ENCODE peak calls at places on chromosomes 4 and X, in nine cellular contexts. S is foreskin keratinocyte, O is cardiac muscle cell, U is CD14-positive monocyte, M is neural crest cell, N is MCF 10A, L is Peyer's patch, D is ascending aorta, R is tibial artery. Y is an unnamed sample.
A peak's percentile ranks its signal among the peaks of the same experiment; 100 is the strongest.

GRCh38 chrX:109840585-109840984 is 107.5 kb upstream of the ACSL4 start:
- DNase-seq in S (peak; percentile 88), O (peak; percentile 97), U (peak; percentile 57), M (no peak), N (peak; percentile 93), L (no peak), D (no peak), R (peak; percentile 63), Y (peak; percentile 93)

GRCh38 chr4:186760576-186760975 is 36.9 kb upstream of the FAT1 start:
- DNase-seq in S (peak; percentile 83), O (peak; percentile 70), U (no peak), M (no peak), N (peak; percentile 83), L (no peak), D (no peak), R (no peak), Y (peak; percentile 2)

GRCh38 chr4:154506253-154506652 is 14.7 kb upstream of the DCHS2 start:
- DNase-seq in S (peak; percentile 29), O (peak; percentile 56), U (no peak), M (no peak), N (peak; percentile 56), L (no peak), D (no peak), R (no peak), Y (peak; percentile 52)

GRCh38 chr4:120801171-120801758 is 121.3 kb downstream of the PRDM5 start:
- DNase-seq in S (peak; percentile 64), O (peak; percentile 69), U (no peak), M (no peak), N (peak; percentile 36), L (no peak), D (peak; percentile 8), R (peak; percentile 64), Y (peak; percentile 93)

GRCh38 chr4:54954656-54955388 is 170.6 kb downstream of the KDR start:
- DNase-seq in S (no peak), O (peak; percentile 34), U (no peak), M (no peak), N (no peak), L (no peak), D (no peak), R (no peak), Y (no peak)

GRCh38 chrX:25144043-25144940 is 128.5 kb upstream of the ARX start:
- DNase-seq in S (peak; percentile 1), O (peak; percentile 67), U (no peak), M (peak; percentile 69), N (peak; percentile 60), L (peak; percentile 78), D (no peak), R (peak; percentile 65), Y (peak; percentile 72)

GRCh38 chrX:49884290-49884862 is 5.1 kb downstream of the USP27X start:
- DNase-seq in S (peak; percentile 24), O (peak; percentile 70), U (peak; percentile 70), M (peak; percentile 59), N (peak; percentile 62), L (peak; percentile 79), D (no peak), R (peak; percentile 64), Y (peak; percentile 53)

GRCh38 chrX:38799995-38800394 is 1.3 kb upstream of the MID1IP1 start:
- DNase-seq in S (no peak), O (no peak), U (no peak), M (no peak), N (no peak), L (peak; percentile 48), D (no peak), R (no peak), Y (no peak)

GRCh38 chr4:110636677-110637407 is 14.0 kb upstream of the PITX2 start:
- DNase-seq in S (peak; percentile 78), O (peak; percentile 60), U (no peak), M (no peak), N (no peak), L (no peak), D (no peak), R (no peak), Y (peak; percentile 65)

GRCh38 chrX:113675278-113675677 is 834.6 kb upstream of the AMOT start:
- DNase-seq in S (peak; percentile 4), O (peak; percentile 1), U (no peak), M (no peak), N (peak; percentile 49), L (no peak), D (no peak), R (no peak), Y (no peak)

GRCh38 chr4:113884655-113885054 is 94.8 kb downstream of the ARSJ start:
- DNase-seq in S (no peak), O (no peak), U (no peak), M (no peak), N (no peak), L (no peak), D (no peak), R (no peak), Y (no peak)

GRCh38 chr4:130257271-130257670 is 1161.3 kb downstream of the C4orf33 start:
- DNase-seq in S (peak; percentile 95), O (peak; percentile 56), U (no peak), M (no peak), N (peak; percentile 82), L (no peak), D (no peak), R (no peak), Y (peak; percentile 50)

GRCh38 chrX:53284684-53285447 is 3.5 kb upstream of the IQSEC2 start:
- DNase-seq in S (no peak), O (peak; percentile 45), U (no peak), M (peak; percentile 59), N (peak; percentile 62), L (peak; percentile 78), D (no peak), R (no peak), Y (peak; percentile 44)

GRCh38 chr4:77481856-77482255 is 123.8 kb upstream of the CXCL13 start:
- DNase-seq in S (peak; percentile 76), O (peak; percentile 40), U (no peak), M (no peak), N (peak; percentile 50), L (no peak), D (no peak), R (no peak), Y (peak; percentile 19)

GRCh38 chr4:142547974-142548373 is 298.1 kb downstream of the INPP4B start:
- DNase-seq in S (peak; percentile 95), O (no peak), U (no peak), M (no peak), N (no peak), L (no peak), D (no peak), R (no peak), Y (peak; percentile 87)

GRCh38 chr4:67725132-67725531 is 24.2 kb upstream of the UBA6 start:
- DNase-seq in S (peak; percentile 82), O (peak; percentile 38), U (no peak), M (no peak), N (no peak), L (no peak), D (no peak), R (no peak), Y (peak; percentile 33)

DNA sequence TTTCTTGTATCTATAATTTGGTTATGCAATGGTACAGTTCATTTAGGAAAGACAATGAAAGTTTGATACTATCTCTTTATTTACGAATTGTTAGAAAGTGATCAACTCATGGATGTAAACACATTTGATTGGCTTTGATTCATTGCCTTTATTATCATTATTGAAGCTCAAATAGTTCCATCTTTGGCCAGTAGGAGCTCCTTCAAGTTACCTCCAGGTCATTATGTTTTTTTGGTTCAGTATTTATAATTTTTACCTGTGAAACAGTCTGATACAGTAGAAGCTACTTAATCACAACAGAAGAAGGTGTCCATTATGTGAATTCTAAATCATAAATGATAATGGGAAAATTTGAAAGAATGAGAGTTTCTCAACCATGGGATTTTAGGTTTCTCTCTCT is 12.4 kb downstream of the NPY5R start:
- DNase-seq in S (no peak), O (no peak), U (no peak), M (no peak), N (no peak), L (no peak), D (no peak), R (no peak), Y (no peak)
- TF ChIP-seq CTCF in S (no peak), O (no peak), U (no peak), M (peak; percentile 29), N (peak; percentile 6), L (no peak), D (no peak), R (no peak), Y (no peak)

GRCh38 chrX:114717921-114718320 is 134.0 kb downstream of the HTR2C start:
- DNase-seq in S (no peak), O (no peak), U (no peak), M (peak; percentile 34), N (no peak), L (no peak), D (no peak), R (no peak), Y (no peak)
- TF ChIP-seq CTCF in S (peak; percentile 37), O (peak; percentile 20), U (no peak), M (peak; percentile 73), N (no peak), L (no peak), D (no peak), R (no peak), Y (no peak)

DNA sequence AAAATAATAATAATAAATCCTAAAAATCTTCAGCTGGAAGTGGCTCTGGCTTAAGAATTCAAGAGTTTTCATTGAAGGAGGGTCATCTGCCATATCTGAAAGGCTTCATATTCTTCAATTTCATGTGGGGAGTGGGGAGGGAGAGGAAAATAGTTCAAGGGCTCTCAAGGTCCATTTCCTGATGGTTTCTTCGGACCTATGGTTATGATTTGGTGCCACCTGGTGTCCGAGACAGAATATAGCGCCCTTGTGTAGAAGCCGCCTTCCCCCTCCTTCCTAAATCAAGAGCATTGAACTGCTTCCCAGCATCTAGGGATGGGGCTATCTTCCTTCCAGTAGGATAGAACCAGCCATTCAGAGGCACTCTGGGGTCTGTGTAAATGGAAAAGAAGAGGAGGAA is 34.3 kb downstream of the NLGN3 start:
- DNase-seq in S (peak; percentile 18), O (peak; percentile 79), U (no peak), M (peak; percentile 25), N (peak; percentile 69), L (peak; percentile 80), D (no peak), R (peak; percentile 72), Y (peak; percentile 83)
- TF ChIP-seq CTCF in S (peak; percentile 69), O (peak; percentile 49), U (peak; percentile 59), M (peak; percentile 72), N (peak; percentile 55), L (peak; percentile 75), D (peak; percentile 65), R (peak; percentile 53), Y (peak; percentile 74)

GRCh38 chrX:10186355-10186754 is 29.6 kb downstream of the CLCN4 start:
- DNase-seq in S (no peak), O (no peak), U (no peak), M (no peak), N (no peak), L (no peak), D (no peak), R (no peak), Y (no peak)

GRCh38 chrX:10189317-10190268 is 32.8 kb downstream of the CLCN4 start:
- DNase-seq in S (peak; percentile 20), O (peak; percentile 69), U (peak; percentile 51), M (peak; percentile 82), N (peak; percentile 78), L (peak; percentile 91), D (no peak), R (peak; percentile 73), Y (peak; percentile 76)

GRCh38 chrX:10193587-10193986 is 36.8 kb downstream of the CLCN4 start:
- DNase-seq in S (no peak), O (no peak), U (no peak), M (no peak), N (no peak), L (no peak), D (no peak), R (no peak), Y (no peak)

GRCh38 chrX:10187421-10187820 is 30.6 kb downstream of the CLCN4 start:
- DNase-seq in S (no peak), O (no peak), U (no peak), M (no peak), N (no peak), L (no peak), D (no peak), R (no peak), Y (no peak)

GRCh38 chrX:10190367-10190766 is 33.6 kb downstream of the CLCN4 start:
- DNase-seq in S (peak; percentile 22), O (peak; percentile 84), U (no peak), M (peak; percentile 22), N (peak; percentile 62), L (peak; percentile 63), D (no peak), R (no peak), Y (peak; percentile 88)
- TF ChIP-seq CTCF in S (peak; percentile 76), O (peak; percentile 53), U (peak; percentile 28), M (peak; percentile 72), N (peak; percentile 63), L (peak; percentile 59), D (peak; percentile 18), R (peak; percentile 24), Y (peak; percentile 47)